ENCODE peak calls at places on chromosome 12, in four cellular contexts. One of them, this sample, is unnamed.

GRCh38 chr12:6463211-6463610 is 7.3 kb downstream of the VAMP1 start:
- ATAC-seq in CD8-positive, alpha-beta T cell: peak
- ATAC-seq in stimulated activated naive CD8-positive, alpha-beta T cell treated with anti-CD3 and anti-CD28 coated beads, Interleukin-15, Interleukin-2, amounts not matched to agents 100 U/mL and 50 U/mL, for 24 hours: no peak
- ATAC-seq in PC-3: no peak
- ATAC-seq in this sample: no peak

GRCh38 chr12:117012189-117012805 is 86.9 kb downstream of the TESC start:
- ATAC-seq in CD8-positive, alpha-beta T cell: no peak
- ATAC-seq in stimulated activated naive CD8-positive, alpha-beta T cell treated with anti-CD3 and anti-CD28 coated beads, Interleukin-15, Interleukin-2, amounts not matched to agents 100 U/mL and 50 U/mL, for 24 hours: no peak
- ATAC-seq in PC-3: peak
- ATAC-seq in this sample: peak

GRCh38 chr12:62789856-62790255 is 145.1 kb downstream of the PPM1H start:
- ATAC-seq in CD8-positive, alpha-beta T cell: no peak
- ATAC-seq in stimulated activated naive CD8-positive, alpha-beta T cell treated with anti-CD3 and anti-CD28 coated beads, Interleukin-15, Interleukin-2, amounts not matched to agents 100 U/mL and 50 U/mL, for 24 hours: no peak
- ATAC-seq in PC-3: no peak
- ATAC-seq in this sample: no peak

GRCh38 chr12:29104495-29104894 is 44.6 kb upstream of the FAR2 start:
- ATAC-seq in CD8-positive, alpha-beta T cell: no peak
- ATAC-seq in stimulated activated naive CD8-positive, alpha-beta T cell treated with anti-CD3 and anti-CD28 coated beads, Interleukin-15, Interleukin-2, amounts not matched to agents 100 U/mL and 50 U/mL, for 24 hours: no peak
- ATAC-seq in PC-3: no peak
- ATAC-seq in this sample: no peak

GRCh38 chr12:5479761-5480160 is 47.9 kb downstream of the NTF3 start:
- ATAC-seq in CD8-positive, alpha-beta T cell: no peak
- ATAC-seq in stimulated activated naive CD8-positive, alpha-beta T cell treated with anti-CD3 and anti-CD28 coated beads, Interleukin-15, Interleukin-2, amounts not matched to agents 100 U/mL and 50 U/mL, for 24 hours: no peak
- ATAC-seq in PC-3: no peak
- ATAC-seq in this sample: no peak

GRCh38 chr12:12450043-12450451 is 93.2 kb downstream of the BORCS5 start:
- ATAC-seq in CD8-positive, alpha-beta T cell: no peak
- ATAC-seq in stimulated activated naive CD8-positive, alpha-beta T cell treated with anti-CD3 and anti-CD28 coated beads, Interleukin-15, Interleukin-2, amounts not matched to agents 100 U/mL and 50 U/mL, for 24 hours: no peak
- ATAC-seq in PC-3: no peak
- ATAC-seq in this sample: no peak

GRCh38 chr12:110042260-110042659 is 6.1 kb downstream of the C12orf76 start:
- ATAC-seq in CD8-positive, alpha-beta T cell: no peak
- ATAC-seq in stimulated activated naive CD8-positive, alpha-beta T cell treated with anti-CD3 and anti-CD28 coated beads, Interleukin-15, Interleukin-2, amounts not matched to agents 100 U/mL and 50 U/mL, for 24 hours: no peak
- ATAC-seq in PC-3: no peak
- ATAC-seq in this sample: no peak

GRCh38 chr12:108642269-108642870 is 8.7 kb upstream of the SELPLG start:
- ATAC-seq in CD8-positive, alpha-beta T cell: no peak
- ATAC-seq in stimulated activated naive CD8-positive, alpha-beta T cell treated with anti-CD3 and anti-CD28 coated beads, Interleukin-15, Interleukin-2, amounts not matched to agents 100 U/mL and 50 U/mL, for 24 hours: no peak
- ATAC-seq in PC-3: no peak
- ATAC-seq in this sample: no peak

GRCh38 chr12:42969357-42969756 is 379.8 kb upstream of the PRICKLE1 start:
- ATAC-seq in CD8-positive, alpha-beta T cell: no peak
- ATAC-seq in stimulated activated naive CD8-positive, alpha-beta T cell treated with anti-CD3 and anti-CD28 coated beads, Interleukin-15, Interleukin-2, amounts not matched to agents 100 U/mL and 50 U/mL, for 24 hours: no peak
- ATAC-seq in PC-3: no peak
- ATAC-seq in this sample: no peak

GRCh38 chr12:102939670-102940222 is 17.7 kb upstream of the ASCL1 start:
- ATAC-seq in CD8-positive, alpha-beta T cell: no peak
- ATAC-seq in stimulated activated naive CD8-positive, alpha-beta T cell treated with anti-CD3 and anti-CD28 coated beads, Interleukin-15, Interleukin-2, amounts not matched to agents 100 U/mL and 50 U/mL, for 24 hours: no peak
- ATAC-seq in PC-3: no peak
- ATAC-seq in this sample: no peak

GRCh38 chr12:11709513-11709912 is 60.0 kb downstream of the ETV6 start:
- ATAC-seq in CD8-positive, alpha-beta T cell: no peak
- ATAC-seq in stimulated activated naive CD8-positive, alpha-beta T cell treated with anti-CD3 and anti-CD28 coated beads, Interleukin-15, Interleukin-2, amounts not matched to agents 100 U/mL and 50 U/mL, for 24 hours: no peak
- ATAC-seq in PC-3: no peak
- ATAC-seq in this sample: no peak

GRCh38 chr12:92444763-92445162 is 258.0 kb upstream of the PLEKHG7 start:
- ATAC-seq in CD8-positive, alpha-beta T cell: no peak
- ATAC-seq in stimulated activated naive CD8-positive, alpha-beta T cell treated with anti-CD3 and anti-CD28 coated beads, Interleukin-15, Interleukin-2, amounts not matched to agents 100 U/mL and 50 U/mL, for 24 hours: no peak
- ATAC-seq in PC-3: no peak
- ATAC-seq in this sample: peak

GRCh38 chr12:49489720-49490119 is 49.1 kb upstream of the KCNH3 start:
- ATAC-seq in CD8-positive, alpha-beta T cell: no peak
- ATAC-seq in stimulated activated naive CD8-positive, alpha-beta T cell treated with anti-CD3 and anti-CD28 coated beads, Interleukin-15, Interleukin-2, amounts not matched to agents 100 U/mL and 50 U/mL, for 24 hours: no peak
- ATAC-seq in PC-3: peak
- ATAC-seq in this sample: no peak

GRCh38 chr12:25074113-25074512 is 120.8 kb downstream of the DNAI7 start:
- ATAC-seq in CD8-positive, alpha-beta T cell: no peak
- ATAC-seq in stimulated activated naive CD8-positive, alpha-beta T cell treated with anti-CD3 and anti-CD28 coated beads, Interleukin-15, Interleukin-2, amounts not matched to agents 100 U/mL and 50 U/mL, for 24 hours: no peak
- ATAC-seq in PC-3: no peak
- ATAC-seq in this sample: peak

GRCh38 chr12:75720807-75721206 is 209.4 kb upstream of the KRR1 start:
- ATAC-seq in CD8-positive, alpha-beta T cell: no peak
- ATAC-seq in stimulated activated naive CD8-positive, alpha-beta T cell treated with anti-CD3 and anti-CD28 coated beads, Interleukin-15, Interleukin-2, amounts not matched to agents 100 U/mL and 50 U/mL, for 24 hours: no peak
- ATAC-seq in PC-3: no peak
- ATAC-seq in this sample: peak

GRCh38 chr12:121352053-121353018 is at the start of gene ANAPC5:
- ATAC-seq in CD8-positive, alpha-beta T cell: peak
- ATAC-seq in stimulated activated naive CD8-positive, alpha-beta T cell treated with anti-CD3 and anti-CD28 coated beads, Interleukin-15, Interleukin-2, amounts not matched to agents 100 U/mL and 50 U/mL, for 24 hours: peak
- ATAC-seq in PC-3: peak
- ATAC-seq in this sample: peak

GRCh38 chr12:115140981-115141380 is 457.0 kb upstream of the TBX3 start:
- ATAC-seq in CD8-positive, alpha-beta T cell: no peak
- ATAC-seq in stimulated activated naive CD8-positive, alpha-beta T cell treated with anti-CD3 and anti-CD28 coated beads, Interleukin-15, Interleukin-2, amounts not matched to agents 100 U/mL and 50 U/mL, for 24 hours: no peak
- ATAC-seq in PC-3: no peak
- ATAC-seq in this sample: no peak

GRCh38 chr12:103102225-103102744 is 144.8 kb downstream of the ASCL1 start:
- ATAC-seq in CD8-positive, alpha-beta T cell: no peak
- ATAC-seq in stimulated activated naive CD8-positive, alpha-beta T cell treated with anti-CD3 and anti-CD28 coated beads, Interleukin-15, Interleukin-2, amounts not matched to agents 100 U/mL and 50 U/mL, for 24 hours: peak
- ATAC-seq in PC-3: no peak
- ATAC-seq in this sample: no peak

GRCh38 chr12:131621701-131622421 is 89.0 kb upstream of the SFSWAP start:
- ATAC-seq in CD8-positive, alpha-beta T cell: no peak
- ATAC-seq in stimulated activated naive CD8-positive, alpha-beta T cell treated with anti-CD3 and anti-CD28 coated beads, Interleukin-15, Interleukin-2, amounts not matched to agents 100 U/mL and 50 U/mL, for 24 hours: peak
- ATAC-seq in PC-3: peak
- ATAC-seq in this sample: no peak

GRCh38 chr12:107344035-107344808 is 250.9 kb upstream of the CRY1 start:
- ATAC-seq in CD8-positive, alpha-beta T cell: no peak
- ATAC-seq in stimulated activated naive CD8-positive, alpha-beta T cell treated with anti-CD3 and anti-CD28 coated beads, Interleukin-15, Interleukin-2, amounts not matched to agents 100 U/mL and 50 U/mL, for 24 hours: no peak
- ATAC-seq in PC-3: peak
- ATAC-seq in this sample: peak

GRCh38 chr12:105538880-105539279 is 208.4 kb downstream of the C12orf75 start:
- ATAC-seq in CD8-positive, alpha-beta T cell: no peak
- ATAC-seq in stimulated activated naive CD8-positive, alpha-beta T cell treated with anti-CD3 and anti-CD28 coated beads, Interleukin-15, Interleukin-2, amounts not matched to agents 100 U/mL and 50 U/mL, for 24 hours: no peak
- ATAC-seq in PC-3: no peak
- ATAC-seq in this sample: no peak

This sample was measured in esophagus mucosa.